ENCODE peak calls at places on chromosome 22, in six cellular contexts. W, Q, P, X, S and Y are unnamed samples.

GRCh38 chr22:30305519-30305905 is 16.2 kb upstream of the CASTOR1 start:
- DNase-seq in W (no peak), Q (no peak), P (peak; percentile 59), X (no peak), S (no peak), Y (no peak)

GRCh38 chr22:46263208-46263575 is at the start of gene PKDREJ:
- DNase-seq in W (no peak), Q (no peak), P (no peak), X (peak; percentile 68), S (no peak), Y (no peak)

GRCh38 chr22:43515411-43515810 is 103.6 kb downstream of the MPPED1 start:
- DNase-seq in W (no peak), Q (no peak), P (no peak), X (no peak), S (no peak), Y (no peak)

GRCh38 chr22:30921108-30921507 is 47.5 kb downstream of the MORC2 start:
- DNase-seq in W (no peak), Q (peak; percentile 26), P (no peak), X (peak; percentile 31), S (no peak), Y (no peak)

GRCh38 chr22:22461583-22461982 is 47.0 kb downstream of the ZNF280B start:
- DNase-seq in W (no peak), Q (no peak), P (no peak), X (no peak), S (no peak), Y (no peak)

GRCh38 chr22:27554106-27554814 is 247.3 kb downstream of the MN1 start:
- DNase-seq in W (no peak), Q (no peak), P (no peak), X (no peak), S (no peak), Y (no peak)

GRCh38 chr22:20550851-20551744 is 43.7 kb downstream of the MED15 start:
- DNase-seq in W (no peak), Q (no peak), P (peak; percentile 12), X (no peak), S (no peak), Y (no peak)

GRCh38 chr22:17368727-17369552 is at the start of gene CECR2:
- DNase-seq in W (peak; percentile 61), Q (peak; percentile 54), P (peak; percentile 7), X (peak; percentile 84), S (no peak), Y (peak; percentile 34)

GRCh38 chr22:46450931-46451660 is 86.3 kb downstream of the CELSR1 start:
- DNase-seq in W (no peak), Q (no peak), P (no peak), X (no peak), S (no peak), Y (no peak)

GRCh38 chr22:26573026-26573662 is 16.8 kb downstream of the TPST2 start:
- DNase-seq in W (peak; percentile 67), Q (no peak), P (no peak), X (no peak), S (no peak), Y (no peak)

GRCh38 chr22:38735126-38735464 is 20.7 kb downstream of the SUN2 start:
- DNase-seq in W (no peak), Q (no peak), P (no peak), X (no peak), S (no peak), Y (no peak)

GRCh38 chr22:38731703-38732161 is 24.1 kb downstream of the SUN2 start:
- DNase-seq in W (no peak), Q (no peak), P (no peak), X (no peak), S (no peak), Y (no peak)

GRCh38 chr22:38732251-38732815 is 23.5 kb downstream of the SUN2 start:
- DNase-seq in W (no peak), Q (no peak), P (no peak), X (no peak), S (no peak), Y (no peak)

GRCh38 chr22:38734203-38735100 is 21.3 kb downstream of the SUN2 start:
- DNase-seq in W (no peak), Q (no peak), P (no peak), X (no peak), S (no peak), Y (no peak)

GRCh38 chr22:38733329-38734202 is 22.2 kb downstream of the SUN2 start:
- DNase-seq in W (peak; percentile 53), Q (peak; percentile 74), P (no peak), X (peak; percentile 80), S (peak; percentile 16), Y (no peak)
- TF ChIP-seq POLR2AphosphoS5 in W (peak; percentile 19), Q (no peak), P (peak; percentile 16), X (peak; percentile 28), S (peak; percentile 17), Y (no peak)

GRCh38 chr22:49308300-49308699 is 519.4 kb downstream of the BRD1 start:
- DNase-seq in W (no peak), Q (no peak), P (no peak), X (peak; percentile 17), S (no peak), Y (no peak)
- TF ChIP-seq YY1 in W (no peak), Q (no peak), P (no peak), X (no peak), S (no peak), Y (no peak)

DNA sequence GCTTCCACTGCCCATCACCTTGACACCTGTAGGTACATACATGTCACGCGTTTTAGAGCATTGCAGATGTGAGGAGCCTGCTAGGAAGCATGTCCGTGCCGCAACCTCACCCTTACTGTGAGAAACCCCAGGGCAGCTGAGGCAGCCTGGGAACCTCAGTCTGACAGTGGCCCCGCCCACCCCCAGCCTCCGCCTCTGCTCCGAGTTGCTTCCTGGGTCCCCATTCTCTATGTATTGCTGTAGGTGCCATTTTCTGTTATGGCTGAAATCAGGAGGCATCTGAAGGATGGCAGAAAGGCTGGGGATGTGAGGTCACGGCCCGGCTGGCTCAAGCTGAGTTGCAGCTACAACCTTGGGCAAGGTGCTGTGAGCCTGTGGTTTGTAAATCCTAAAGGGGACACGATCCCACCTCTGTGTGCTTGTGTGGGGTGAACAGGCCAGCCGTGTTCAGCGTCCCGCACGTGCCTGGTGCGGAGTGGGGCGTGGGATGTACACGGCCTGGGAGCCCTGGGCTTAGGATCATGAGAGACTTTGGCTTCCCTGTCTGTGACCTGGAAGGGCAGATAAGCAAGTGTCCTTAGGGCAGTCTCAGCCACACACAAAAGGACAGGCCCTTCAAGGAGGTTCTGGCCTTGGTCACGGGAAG is 102.7 kb downstream of the PHF21B start:
- DNase-seq in W (no peak), Q (no peak), P (no peak), X (no peak), S (no peak), Y (no peak)
- TF ChIP-seq RAD21 in W (no peak), Q (no peak), P (no peak), X (no peak), S (no peak), Y (no peak)

GRCh38 chr22:49966041-49966715 is 5.6 kb downstream of the PIM3 start:
- DNase-seq in W (no peak), Q (peak; percentile 30), P (no peak), X (peak; percentile 49), S (no peak), Y (no peak)

GRCh38 chr22:49968313-49968830 is 7.8 kb downstream of the PIM3 start:
- DNase-seq in W (no peak), Q (peak; percentile 33), P (no peak), X (peak; percentile 46), S (no peak), Y (no peak)

GRCh38 chr22:49967333-49968241 is 7.0 kb downstream of the PIM3 start:
- DNase-seq in W (no peak), Q (peak; percentile 76), P (no peak), X (peak; percentile 46), S (peak; percentile 70), Y (no peak)

GRCh38 chr22:49965291-49966040 is 4.9 kb downstream of the PIM3 start:
- DNase-seq in W (no peak), Q (peak; percentile 19), P (no peak), X (peak; percentile 45), S (no peak), Y (no peak)

DNA sequence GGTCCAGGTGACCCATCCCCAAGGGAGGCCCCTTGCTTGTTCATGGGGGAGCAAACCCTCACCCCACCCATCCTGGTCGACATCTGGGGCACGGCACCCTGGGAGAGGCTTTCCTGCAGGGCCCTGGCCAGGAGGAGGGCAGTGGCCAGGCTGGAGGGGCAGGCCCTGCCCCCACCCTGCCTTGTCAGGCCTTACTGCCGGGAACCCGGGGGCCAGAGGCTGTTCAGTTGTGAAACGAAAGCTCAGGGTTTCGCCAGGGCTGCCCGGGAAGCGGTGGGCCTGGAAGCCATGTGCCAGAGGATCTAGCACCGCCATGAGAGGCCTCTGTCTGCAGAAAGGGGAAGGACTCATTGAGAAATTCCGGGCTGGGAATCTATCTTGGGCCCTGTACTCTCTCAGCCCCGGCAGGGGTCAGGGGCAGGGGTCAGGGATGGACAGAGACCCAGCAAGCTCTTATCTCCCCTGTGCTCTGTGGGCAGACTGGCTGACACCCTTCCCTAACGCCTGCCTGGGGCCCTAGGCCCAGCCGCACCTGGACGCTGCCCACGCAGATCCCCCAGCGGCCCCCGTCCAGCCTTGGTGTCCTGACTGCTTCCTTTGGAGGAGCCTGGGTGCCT is 6.3 kb downstream of the PIM3 start:
- DNase-seq in W (no peak), Q (peak; percentile 51), P (no peak), X (peak; percentile 52), S (peak; percentile 80), Y (no peak)
- TF ChIP-seq POLR2AphosphoS5 in W (no peak), Q (no peak), P (peak; percentile 29), X (no peak), S (no peak), Y (no peak)